ENCODE peak calls at places on chromosomes 4 and X, in four cellular contexts. W, Z, X and N are unnamed samples.

GRCh38 chr4:4947721-4948120 is 71.5 kb downstream of the CYTL1 start:
- DNase-seq in W (no peak), Z (no peak), X (no peak), N (no peak)

GRCh38 chrX:72714471-72714916 is 388 bp upstream of the PHKA1 start:
- DNase-seq in W (peak), Z (peak), X (peak), N (peak)

GRCh38 chr4:153432971-153433752 is 33.0 kb upstream of the TMEM131L start:
- DNase-seq in W (peak), Z (no peak), X (no peak), N (peak)

GRCh38 chrX:144494069-144494468 is 610.2 kb downstream of the UBE2NL start:
- DNase-seq in W (peak), Z (no peak), X (no peak), N (no peak)

GRCh38 chr4:77001907-77002306 is 52.4 kb downstream of the SEPTIN11 start:
- DNase-seq in W (no peak), Z (no peak), X (no peak), N (no peak)

GRCh38 chrX:46676399-46677351 is 82.2 kb downstream of the SLC9A7 start:
- DNase-seq in W (no peak), Z (no peak), X (no peak), N (no peak)

GRCh38 chrX:103554687-103555417 is 30.5 kb upstream of the TCEAL4 start:
- DNase-seq in W (peak), Z (peak), X (peak), N (no peak)

GRCh38 chr4:160175064-160175643 is 1072.3 kb downstream of the RAPGEF2 start:
- DNase-seq in W (no peak), Z (no peak), X (no peak), N (no peak)

GRCh38 chrX:124098089-124098488 is 136.6 kb downstream of the STAG2 start:
- DNase-seq in W (peak), Z (no peak), X (no peak), N (peak)

GRCh38 chrX:117919755-117920154 is 196.9 kb downstream of the KLHL13 start:
- DNase-seq in W (no peak), Z (no peak), X (no peak), N (no peak)

GRCh38 chr4:186948361-186949291 is 225.0 kb upstream of the FAT1 start:
- DNase-seq in W (peak), Z (no peak), X (no peak), N (no peak)

GRCh38 chrX:51461053-51462050 is 35.0 kb downstream of the NUDT11 start:
- DNase-seq in W (peak), Z (no peak), X (peak), N (peak)

GRCh38 chr4:169583563-169583962 is 28.8 kb downstream of the NEK1 start:
- DNase-seq in W (no peak), Z (no peak), X (no peak), N (no peak)

GRCh38 chrX:40418413-40419195 is 162.2 kb upstream of the ATP6AP2 start:
- DNase-seq in W (no peak), Z (no peak), X (no peak), N (no peak)

GRCh38 chr4:137394000-137394399 is 138.3 kb downstream of the PCDH18 start:
- DNase-seq in W (no peak), Z (no peak), X (no peak), N (no peak)

GRCh38 chr4:141731481-141731880 is 95.1 kb downstream of the IL15 start:
- DNase-seq in W (no peak), Z (no peak), X (no peak), N (no peak)

GRCh38 chr4:1345905-1346780 is 865 bp upstream of the UVSSA start:
- DNase-seq in W (peak), Z (peak), X (peak), N (peak)

GRCh38 chrX:68997911-68998310 is 167.3 kb downstream of the PJA1 start:
- DNase-seq in W (peak), Z (peak), X (no peak), N (no peak)

GRCh38 chr4:128384091-128384520 is 96.5 kb upstream of the PGRMC2 start:
- DNase-seq in W (no peak), Z (no peak), X (no peak), N (no peak)

GRCh38 chrX:39643533-39643932 is 454.2 kb downstream of the BCOR start:
- DNase-seq in W (no peak), Z (no peak), X (no peak), N (no peak)

GRCh38 chrX:103254171-103254824 is 657 bp downstream of the TCEAL8 start:
- DNase-seq in W (peak), Z (peak), X (peak), N (peak)

GRCh38 chrX:22392176-22392814 is 119.6 kb downstream of the CBLL2 start:
- DNase-seq in W (no peak), Z (no peak), X (no peak), N (no peak)

GRCh38 chr4:10762541-10762940 is 78.0 kb upstream of the CLNK start:
- DNase-seq in W (peak), Z (no peak), X (no peak), N (no peak)

GRCh38 chrX:109264878-109265277 is 217.0 kb downstream of the GUCY2F start:
- DNase-seq in W (no peak), Z (no peak), X (no peak), N (no peak)

GRCh38 chr4:162683659-162684370 is 482.9 kb downstream of the NAF1 start:
- DNase-seq in W (peak), Z (no peak), X (no peak), N (peak)

GRCh38 chrX:1554469-1555210 is 17.7 kb upstream of the P2RY8 start:
- DNase-seq in W (no peak), Z (no peak), X (no peak), N (no peak)

GRCh38 chr4:9384126-9384525 is 21.2 kb downstream of the USP17L30 start:
- DNase-seq in W (no peak), Z (no peak), X (no peak), N (no peak)

GRCh38 chr4:89496851-89497250 is 189.3 kb upstream of the GPRIN3 start:
- DNase-seq in W (no peak), Z (no peak), X (no peak), N (no peak)

GRCh38 chr4:155541716-155542115 is 124.9 kb upstream of the GUCY1A1 start:
- DNase-seq in W (no peak), Z (no peak), X (no peak), N (no peak)

GRCh38 chrX:57286507-57287251 is at the start of gene FAAH2:
- DNase-seq in W (peak), Z (peak), X (no peak), N (peak)

GRCh38 chr4:87050596-87050995 is 115.8 kb downstream of the AFF1 start:
- DNase-seq in W (no peak), Z (no peak), X (no peak), N (no peak)

GRCh38 chr4:186570193-186570996 is 15.0 kb upstream of the MTNR1A start:
- DNase-seq in W (peak), Z (no peak), X (no peak), N (no peak)

GRCh38 chrX:30643313-30643821 is 9.9 kb upstream of the GK start:
- DNase-seq in W (no peak), Z (no peak), X (no peak), N (peak)

GRCh38 chr4:185712350-185713024 is 99.5 kb downstream of the SORBS2 start:
- DNase-seq in W (peak), Z (no peak), X (no peak), N (peak)

GRCh38 chr4:62431513-62431912 is 1231.4 kb downstream of the ADGRL3 start:
- DNase-seq in W (no peak), Z (no peak), X (no peak), N (no peak)

GRCh38 chr4:148574502-148574901 is 132.3 kb upstream of the NR3C2 start:
- DNase-seq in W (peak), Z (no peak), X (no peak), N (no peak)

GRCh38 chrX:149630681-149631292 is 805 bp downstream of the TMEM185A start:
- DNase-seq in W (peak), Z (no peak), X (no peak), N (peak)

GRCh38 chr4:147570616-147571015 is 46.6 kb upstream of the TMEM184C start:
- DNase-seq in W (no peak), Z (no peak), X (no peak), N (no peak)

GRCh38 chrX:140504371-140505324 is at the start of gene SOX3:
- DNase-seq in W (no peak), Z (no peak), X (no peak), N (no peak)

GRCh38 chrX:21656587-21657317 is 1.4 kb downstream of the KLHL34 start:
- DNase-seq in W (no peak), Z (no peak), X (no peak), N (no peak)